ENCODE peak calls at places on chromosome 15, in seven cellular contexts. U, F, X, C, H, Z and G are unnamed samples.

GRCh38 chr15:52559583-52559982 is 9.2 kb downstream of the ARPP19 start:
- DNase-seq in U (no peak), F (no peak), X (no peak), C (no peak), H (no peak), Z (peak), G (no peak)

GRCh38 chr15:52790166-52790708 is at the start of gene ONECUT1:
- DNase-seq in U (no peak), F (peak), X (no peak), C (no peak), H (peak), Z (peak), G (no peak)

GRCh38 chr15:88648357-88649214 is 9.8 kb downstream of the ISG20 start:
- DNase-seq in U (no peak), F (no peak), X (no peak), C (no peak), H (peak), Z (no peak), G (no peak)

GRCh38 chr15:38528279-38528678 is 36.3 kb downstream of the RASGRP1 start:
- DNase-seq in U (no peak), F (no peak), X (no peak), C (no peak), H (no peak), Z (peak), G (no peak)

GRCh38 chr15:61871926-61872522 is 188.2 kb downstream of the VPS13C start:
- DNase-seq in U (no peak), F (no peak), X (no peak), C (no peak), H (no peak), Z (peak), G (no peak)

GRCh38 chr15:80694624-80695098 is 449 bp upstream of the ABHD17C start:
- DNase-seq in U (no peak), F (peak), X (peak), C (no peak), H (peak), Z (peak), G (no peak)

GRCh38 chr15:78565951-78566774 is 843 bp downstream of the CHRNA5 start:
- DNase-seq in U (no peak), F (no peak), X (no peak), C (no peak), H (no peak), Z (peak), G (no peak)

GRCh38 chr15:48645558-48646330 is at the start of gene FBN1:
- DNase-seq in U (peak), F (peak), X (no peak), C (peak), H (peak), Z (peak), G (peak)

GRCh38 chr15:40702077-40702476 is 7.1 kb downstream of the RAD51 start:
- DNase-seq in U (no peak), F (no peak), X (no peak), C (no peak), H (no peak), Z (peak), G (no peak)

GRCh38 chr15:88704791-88705768 is 66.3 kb downstream of the ISG20 start:
- DNase-seq in U (no peak), F (no peak), X (no peak), C (peak), H (peak), Z (peak), G (no peak)

DNA sequence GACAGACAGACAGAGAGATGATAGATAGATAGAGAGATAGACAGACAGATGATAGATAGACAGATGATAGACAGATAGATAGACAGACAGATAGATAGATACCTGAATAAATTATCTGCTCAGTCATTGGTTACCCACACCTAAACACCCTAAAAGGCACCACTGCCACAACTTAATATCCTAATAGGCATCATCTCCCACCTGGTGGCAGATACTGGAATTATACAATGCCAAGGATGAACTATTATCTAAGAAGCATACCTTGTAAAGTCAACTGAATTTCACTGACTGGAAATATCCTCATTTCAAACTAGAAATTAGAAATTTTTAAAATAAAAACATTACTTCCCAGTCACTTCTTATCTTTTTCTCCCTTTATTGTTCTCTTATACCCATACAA is 19.4 kb upstream of the ATP8B4 start:
- DNase-seq in U (no peak), F (no peak), X (no peak), C (no peak), H (no peak), Z (peak), G (no peak)
- TF ChIP-seq CTCF in U (no peak), F (peak), X (no peak), C (no peak), H (no peak), Z (peak), G (no peak)

DNA sequence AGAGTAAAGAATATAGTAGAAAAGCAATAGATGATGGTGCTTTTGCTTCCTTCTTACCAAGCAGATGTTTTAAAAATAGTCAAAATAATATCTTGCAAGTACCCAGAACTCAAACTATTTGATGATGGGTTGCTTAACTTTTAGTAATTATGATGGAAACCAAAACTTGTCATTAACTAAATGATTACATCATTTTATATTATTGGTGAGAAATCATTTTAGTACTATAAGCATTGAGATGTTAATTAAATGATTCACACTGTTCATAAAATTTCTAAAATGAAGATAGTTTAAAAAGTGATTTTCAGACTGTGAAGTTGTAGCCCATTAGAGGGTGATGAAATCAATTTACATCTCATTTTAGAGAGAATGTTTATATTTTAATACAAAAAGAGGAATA is 24.4 kb upstream of the GOLGA8B start:
- DNase-seq in U (no peak), F (no peak), X (no peak), C (no peak), H (no peak), Z (no peak), G (no peak)
- TF ChIP-seq CTCF in U (no peak), F (no peak), X (no peak), C (no peak), H (no peak), Z (no peak), G (no peak)

GRCh38 chr15:64893481-64894394 is 18.0 kb upstream of the ANKDD1A start:
- DNase-seq in U (peak), F (peak), X (peak), C (peak), H (peak), Z (peak), G (peak)
- TF ChIP-seq CTCF in U (no peak), F (no peak), X (no peak), C (no peak), H (no peak), Z (no peak), G (no peak)

DNA sequence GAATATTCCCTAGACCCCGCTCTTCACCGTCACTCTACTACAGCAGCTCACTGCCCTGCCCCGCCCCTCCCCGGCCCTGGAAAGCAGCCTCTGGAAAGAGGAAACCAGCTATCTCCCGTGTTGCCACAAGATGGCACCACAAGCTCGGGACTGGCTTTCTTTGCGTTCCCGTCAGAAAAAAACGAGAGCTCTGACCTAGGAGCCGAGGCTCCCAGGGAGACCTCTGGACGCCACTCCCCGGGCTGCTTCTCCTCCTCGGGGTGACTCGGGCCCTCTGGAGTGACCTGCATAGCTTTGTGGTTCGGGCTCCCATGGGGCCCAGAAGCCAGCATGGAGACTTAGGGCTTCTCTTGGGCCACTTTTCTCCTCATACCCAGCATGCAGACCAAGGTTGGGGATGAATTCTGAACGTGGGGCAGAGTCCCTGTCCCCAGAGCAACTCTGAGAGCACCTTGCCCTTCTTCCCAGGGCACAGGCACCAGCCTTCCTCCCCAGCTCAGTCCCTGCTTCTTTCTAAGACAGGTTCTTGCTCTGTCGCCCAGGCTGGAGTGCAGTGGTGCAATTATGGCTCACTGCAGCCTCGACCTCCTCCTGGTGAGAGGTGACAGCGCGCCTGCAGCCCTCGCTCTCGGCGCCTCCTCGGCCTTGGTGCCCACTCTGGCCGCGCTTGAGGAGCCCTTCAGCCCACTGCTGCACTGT is 19.0 kb downstream of the STOML1 start:
- DNase-seq in U (peak), F (peak), X (peak), C (peak), H (peak), Z (peak), G (peak)
- TF ChIP-seq CTCF in U (peak), F (peak), X (peak), C (peak), H (peak), Z (peak), G (peak)

GRCh38 chr15:64356443-64357040 is 569 bp upstream of the CSNK1G1 start:
- DNase-seq in U (no peak), F (no peak), X (no peak), C (no peak), H (no peak), Z (peak), G (no peak)
- TF ChIP-seq CTCF in U (peak), F (no peak), X (peak), C (peak), H (no peak), Z (peak), G (peak)

DNA sequence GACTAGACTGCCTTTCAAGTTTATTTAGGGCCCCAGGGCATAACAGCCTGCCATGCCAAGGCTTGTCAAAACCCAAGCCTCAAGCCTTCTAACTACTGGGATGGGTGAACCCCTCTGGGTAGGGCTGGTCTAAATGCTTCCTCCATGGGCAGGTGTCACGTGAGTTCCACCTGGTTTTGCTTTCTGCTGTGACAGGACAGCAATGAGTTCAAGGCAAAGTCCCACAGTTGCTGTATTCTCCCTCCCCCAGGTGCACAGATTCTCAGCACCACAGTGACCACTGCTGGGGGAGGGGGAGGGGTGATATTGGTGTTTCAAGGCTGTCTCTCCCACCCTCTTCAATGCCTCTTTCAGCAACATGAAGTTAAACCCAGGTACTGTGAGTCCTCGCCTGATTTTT is 46.9 kb upstream of the UBE2Q2 start:
- DNase-seq in U (no peak), F (no peak), X (no peak), C (no peak), H (no peak), Z (no peak), G (no peak)
- TF ChIP-seq CTCF in U (no peak), F (no peak), X (no peak), C (no peak), H (no peak), Z (no peak), G (no peak)

DNA sequence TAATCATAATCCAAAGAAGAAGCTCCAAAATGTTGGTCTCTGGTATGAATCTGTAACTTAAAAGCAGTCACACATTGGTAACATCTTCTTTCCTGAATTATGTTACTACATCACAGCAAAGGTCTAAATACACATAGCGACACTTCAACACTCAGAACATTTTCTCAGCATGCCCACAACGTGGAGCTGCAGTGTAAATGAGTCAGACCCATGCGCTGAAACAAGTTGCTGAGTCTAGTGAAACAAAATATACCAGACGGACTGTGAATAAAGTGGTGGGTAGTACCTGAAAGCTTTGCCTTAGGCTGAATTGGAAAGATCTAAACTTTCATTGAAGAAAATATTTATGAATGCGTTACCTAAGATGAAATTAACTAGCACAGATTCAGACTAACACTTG is 33.2 kb upstream of the GOLGA8B start:
- DNase-seq in U (no peak), F (no peak), X (no peak), C (no peak), H (no peak), Z (peak), G (no peak)
- TF ChIP-seq CTCF in U (no peak), F (no peak), X (no peak), C (no peak), H (no peak), Z (peak), G (no peak)

GRCh38 chr15:96350321-96350720 is 19.8 kb downstream of the NR2F2 start:
- DNase-seq in U (no peak), F (no peak), X (no peak), C (peak), H (no peak), Z (peak), G (no peak)

GRCh38 chr15:96350884-96351639 is 20.6 kb downstream of the NR2F2 start:
- DNase-seq in U (no peak), F (no peak), X (no peak), C (peak), H (no peak), Z (peak), G (no peak)

GRCh38 chr15:96352594-96353377 is 22.3 kb downstream of the NR2F2 start:
- DNase-seq in U (no peak), F (no peak), X (no peak), C (no peak), H (no peak), Z (peak), G (no peak)

GRCh38 chr15:96353378-96353930 is 23.0 kb downstream of the NR2F2 start:
- DNase-seq in U (no peak), F (no peak), X (no peak), C (no peak), H (no peak), Z (no peak), G (no peak)

DNA sequence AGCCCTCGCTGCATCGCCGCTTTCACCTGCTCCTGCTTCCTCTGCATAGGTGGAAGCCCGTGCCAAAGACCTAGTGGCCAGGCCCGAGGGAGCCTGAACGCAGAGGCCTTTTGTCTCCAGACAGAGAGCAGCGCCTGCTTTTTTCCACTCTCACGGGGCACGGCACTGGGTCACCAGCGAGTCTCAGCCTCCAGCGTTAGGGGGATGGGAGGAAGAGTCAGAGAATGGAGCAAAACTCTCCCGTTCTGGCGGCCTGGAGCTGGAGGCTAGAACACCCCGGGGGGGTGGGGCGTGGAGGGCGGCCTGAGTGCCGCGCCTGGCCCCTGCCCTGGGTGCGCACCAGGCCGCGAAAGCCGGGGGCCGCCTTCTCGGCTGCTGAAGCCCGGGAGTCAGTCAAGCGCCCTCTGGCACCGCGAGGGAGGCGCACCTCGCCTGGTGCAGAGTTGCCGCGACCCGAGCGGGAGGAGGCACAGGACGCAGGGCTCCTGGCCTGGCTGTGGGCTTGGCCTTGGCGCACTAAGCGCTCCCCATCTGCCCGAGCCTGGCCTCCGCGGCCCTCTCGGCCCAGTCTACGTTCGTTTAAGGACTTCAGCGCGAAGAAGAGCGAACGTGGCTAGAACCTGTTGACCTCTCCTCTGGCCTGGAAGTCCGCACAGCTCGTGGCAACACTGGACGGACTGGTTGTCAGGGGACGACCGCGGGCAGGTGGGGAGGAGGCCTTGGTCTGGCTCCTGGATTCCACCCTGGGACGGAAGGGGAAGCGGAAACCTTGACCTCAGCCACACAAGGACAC is 21.5 kb downstream of the NR2F2 start:
- DNase-seq in U (no peak), F (no peak), X (no peak), C (peak), H (no peak), Z (peak), G (no peak)
- TF ChIP-seq CTCF in U (no peak), F (no peak), X (no peak), C (no peak), H (no peak), Z (peak), G (no peak)